ENCODE peak calls at places on chromosomes 12 and 14, in seven cellular contexts. X, F, V, N, A, E and M are unnamed samples.

GRCh38 chr14:74978416-74978947 is 23.1 kb upstream of the PGF start:
- DNase-seq in V (no peak), N (no peak), F (no peak), X (no peak), A (no peak), E (no peak), M (no peak)

GRCh38 chr12:122081108-122081696 is 2.6 kb downstream of the MLXIP start:
- DNase-seq in A (no peak), E (no peak), V (no peak), X (no peak), F (peak), N (no peak), M (no peak)

GRCh38 chr14:92677087-92677668 is 71.2 kb downstream of the LGMN start:
- DNase-seq in E (no peak), F (peak), X (peak), V (peak), N (no peak), A (no peak), M (no peak)

GRCh38 chr12:39571351-39571750 is 48.3 kb downstream of the ABCD2 start:
- DNase-seq in A (no peak), E (no peak), V (no peak), N (no peak), F (no peak), X (no peak), M (no peak)

GRCh38 chr14:33871394-33871793 is 79.5 kb downstream of the EGLN3 start:
- DNase-seq in X (no peak), N (no peak), V (no peak), F (no peak), A (no peak), E (no peak), M (no peak)

GRCh38 chr14:55645845-55646832 is 66.1 kb downstream of the KTN1 start:
- DNase-seq in F (no peak), N (no peak), V (no peak), X (no peak), E (no peak), A (no peak), M (no peak)

GRCh38 chr12:65004270-65004669 is 116.8 kb downstream of the WIF1 start:
- DNase-seq in E (no peak), A (no peak), N (no peak), V (no peak), X (no peak), F (no peak), M (no peak)

GRCh38 chr12:111842556-111843396 is 748 bp downstream of the MAPKAPK5 start:
- DNase-seq in X (no peak), N (no peak), F (peak), V (no peak), A (no peak), E (no peak), M (no peak)

GRCh38 chr14:100140452-100141132 is 18.9 kb downstream of the DEGS2 start:
- DNase-seq in F (peak), X (no peak), E (no peak), N (no peak), A (no peak), V (no peak), M (no peak)

GRCh38 chr12:124451016-124451415 is 116.4 kb downstream of the NCOR2 start:
- DNase-seq in X (no peak), V (peak), E (no peak), F (no peak), A (no peak), N (no peak), M (no peak)

GRCh38 chr14:53710615-53711014 is 246.0 kb downstream of the BMP4 start:
- DNase-seq in A (no peak), V (no peak), E (no peak), N (no peak), F (no peak), X (no peak), M (no peak)

GRCh38 chr14:24903337-24903736 is 146.6 kb downstream of the STXBP6 start:
- DNase-seq in E (peak), X (no peak), V (no peak), A (no peak), N (no peak), F (peak), M (no peak)

GRCh38 chr12:51898937-51899336 is 8.4 kb upstream of the ACVRL1 start:
- DNase-seq in A (no peak), E (no peak), F (peak), X (peak), N (no peak), V (no peak), M (no peak)

GRCh38 chr14:75184447-75184846 is 8.0 kb upstream of the TMED10 start:
- DNase-seq in E (peak), X (no peak), A (no peak), N (no peak), V (no peak), F (no peak), M (no peak)

GRCh38 chr14:55353686-55354467 is 57.8 kb downstream of the ATG14 start:
- DNase-seq in E (no peak), F (no peak), V (no peak), N (no peak), A (no peak), X (no peak), M (peak)